ENCODE peak calls at places on chromosomes 7 and 10, in four cellular contexts. M is stimulated activated CD8-positive, alpha-beta memory T cell treated with anti-CD3 and anti-CD28 coated beads, Interleukin-2, amount 100 ng/mL, for 1 hour; T is astrocyte; C is choroid plexus epithelial cell. Q is an unnamed sample.

GRCh38 chr10:121436630-121437311 is 161.5 kb downstream of the FGFR2 start:
- DNase-seq in M (no peak), T (no peak), C (no peak), Q (peak)

GRCh38 chr10:99920901-99921300 is 88.8 kb downstream of the DNMBP start:
- DNase-seq in M (no peak), T (peak), C (peak), Q (no peak)

GRCh38 chr7:118183254-118183585 is 744 bp upstream of the LSM8 start:
- DNase-seq in M (no peak), T (no peak), C (peak), Q (no peak)

GRCh38 chr7:44469461-44469860 is 21.0 kb downstream of the NUDCD3 start:
- DNase-seq in M (no peak), T (peak), C (no peak), Q (peak)

GRCh38 chr7:154436560-154436959 is 384.4 kb downstream of the DPP6 start:
- DNase-seq in M (no peak), T (no peak), C (no peak), Q (no peak)

GRCh38 chr10:124083047-124083739 is 10.2 kb downstream of the CHST15 start:
- DNase-seq in M (no peak), T (no peak), C (no peak), Q (no peak)

GRCh38 chr7:69656890-69657289 is 58.6 kb downstream of the AUTS2 start:
- DNase-seq in M (no peak), T (peak), C (peak), Q (no peak)

GRCh38 chr10:14758994-14759664 is 15.6 kb downstream of the FAM107B start:
- DNase-seq in M (no peak), T (no peak), C (no peak), Q (no peak)

GRCh38 chr7:122416316-122416925 is 111.9 kb upstream of the FEZF1 start:
- DNase-seq in M (no peak), T (peak), C (peak), Q (no peak)